ENCODE peak calls at places on chromosomes 12 and 14, in eight cellular contexts. J is fibroblast of mammary gland, X is keratinocyte, C is HCT116, L is BJ, N is transverse colon, H is body of pancreas, P is lower leg skin. I is an unnamed sample.

GRCh38 chr12:46473634-46474201 is 101.1 kb upstream of the SLC38A2 start:
- DNase-seq in J (peak), X (no peak), C (peak), L (peak), N (peak), H (peak), P (peak), I (peak)

GRCh38 chr14:98227000-98227726 is 1044.8 kb downstream of the BCL11B start:
- DNase-seq in J (no peak), X (no peak), C (no peak), L (no peak), N (no peak), H (no peak), P (no peak), I (no peak)

GRCh38 chr12:78209851-78210493 is 379.3 kb downstream of the NAV3 start:
- DNase-seq in J (peak), X (no peak), C (no peak), L (peak), N (no peak), H (no peak), P (no peak), I (no peak)

GRCh38 chr12:52788876-52789636 is 6.9 kb downstream of the KRT3 start:
- DNase-seq in J (no peak), X (no peak), C (no peak), L (no peak), N (no peak), H (no peak), P (no peak), I (no peak)

GRCh38 chr12:16475521-16475920 is 128.1 kb downstream of the MGST1 start:
- DNase-seq in J (no peak), X (no peak), C (no peak), L (no peak), N (no peak), H (no peak), P (no peak), I (no peak)

GRCh38 chr12:6201199-6201608 is 1.0 kb downstream of the CD9 start:
- DNase-seq in J (no peak), X (no peak), C (no peak), L (no peak), N (peak), H (peak), P (no peak), I (peak)

GRCh38 chr14:24310666-24311604 is at the start of gene LTB4R:
- DNase-seq in J (peak), X (no peak), C (no peak), L (no peak), N (peak), H (peak), P (no peak), I (peak)

GRCh38 chr14:59020382-59020781 is 168.1 kb upstream of the DAAM1 start:
- DNase-seq in J (peak), X (no peak), C (peak), L (no peak), N (no peak), H (peak), P (no peak), I (no peak)

GRCh38 chr14:66404051-66404450 is 82.1 kb upstream of the CCDC196 start:
- DNase-seq in J (no peak), X (no peak), C (no peak), L (no peak), N (no peak), H (no peak), P (no peak), I (no peak)

GRCh38 chr14:76109087-76109880 is 42.4 kb upstream of the GPATCH2L start:
- DNase-seq in J (peak), X (no peak), C (no peak), L (no peak), N (no peak), H (no peak), P (peak), I (no peak)

GRCh38 chr12:25701290-25701689 is 148.2 kb upstream of the LMNTD1 start:
- DNase-seq in J (peak), X (no peak), C (peak), L (no peak), N (no peak), H (no peak), P (no peak), I (no peak)

GRCh38 chr12:98741615-98742265 is 96.7 kb downstream of the APAF1 start:
- DNase-seq in J (no peak), X (no peak), C (no peak), L (no peak), N (no peak), H (no peak), P (no peak), I (no peak)

GRCh38 chr14:35969310-35969709 is 143.2 kb downstream of the BRMS1L start:
- DNase-seq in J (no peak), X (no peak), C (no peak), L (no peak), N (no peak), H (no peak), P (no peak), I (no peak)

GRCh38 chr12:81222841-81223595 is 145.1 kb downstream of the ACSS3 start:
- DNase-seq in J (peak), X (no peak), C (no peak), L (peak), N (no peak), H (no peak), P (no peak), I (no peak)

GRCh38 chr14:89283327-89284060 is 133.5 kb downstream of the FOXN3 start:
- DNase-seq in J (no peak), X (no peak), C (no peak), L (no peak), N (no peak), H (no peak), P (no peak), I (no peak)

GRCh38 chr14:99359906-99360305 is 87.9 kb upstream of the BCL11B start:
- DNase-seq in J (no peak), X (no peak), C (no peak), L (no peak), N (no peak), H (no peak), P (no peak), I (no peak)

GRCh38 chr12:130830246-130830551 is 8.9 kb downstream of the STX2 start:
- DNase-seq in J (no peak), X (no peak), C (no peak), L (no peak), N (no peak), H (peak), P (no peak), I (no peak)

GRCh38 chr12:124006582-124007170 is 33.7 kb downstream of the ZNF664 start:
- DNase-seq in J (no peak), X (no peak), C (no peak), L (no peak), N (no peak), H (no peak), P (no peak), I (no peak)

GRCh38 chr12:112905451-112906089 is 1.2 kb upstream of the OAS1 start:
- DNase-seq in J (no peak), X (no peak), C (no peak), L (no peak), N (no peak), H (no peak), P (no peak), I (peak)

GRCh38 chr12:114316076-114316475 is 89.9 kb downstream of the TBX5 start:
- DNase-seq in J (peak), X (peak), C (no peak), L (no peak), N (no peak), H (no peak), P (no peak), I (no peak)

GRCh38 chr12:94855853-94856252 is 147.6 kb downstream of the NDUFA12 start:
- DNase-seq in J (no peak), X (no peak), C (no peak), L (no peak), N (no peak), H (no peak), P (no peak), I (no peak)

GRCh38 chr14:33871394-33871793 is 79.5 kb downstream of the EGLN3 start:
- DNase-seq in J (no peak), X (no peak), C (no peak), L (no peak), N (no peak), H (no peak), P (no peak), I (peak)

GRCh38 chr12:5273709-5274108 is 158.2 kb upstream of the NTF3 start:
- DNase-seq in J (no peak), X (no peak), C (no peak), L (no peak), N (no peak), H (no peak), P (no peak), I (no peak)

GRCh38 chr14:51626185-51626584 is 25.5 kb upstream of the FRMD6 start:
- DNase-seq in J (no peak), X (no peak), C (no peak), L (no peak), N (no peak), H (no peak), P (no peak), I (no peak)

GRCh38 chr14:99459491-99460100 is 21.1 kb downstream of the SETD3 start:
- DNase-seq in J (no peak), X (no peak), C (no peak), L (no peak), N (no peak), H (no peak), P (no peak), I (no peak)

GRCh38 chr12:90250041-90250440 is 541.4 kb upstream of the ATP2B1 start:
- DNase-seq in J (no peak), X (no peak), C (no peak), L (no peak), N (no peak), H (no peak), P (no peak), I (no peak)

GRCh38 chr14:93184391-93185332 is at the start of the genes LYSET and MOAP1:
- DNase-seq in J (peak), X (no peak), C (no peak), L (no peak), N (peak), H (peak), P (peak), I (peak)
- H3K4me3 ChIP-seq in J (peak), X (peak), C (peak), L (peak), N (peak), H (peak), P (peak), I (peak)

GRCh38 chr12:7907009-7907408 is 29.0 kb downstream of the SLC2A3 start:
- DNase-seq in J (peak), X (no peak), C (peak), L (no peak), N (peak), H (peak), P (no peak), I (peak)
- TF ChIP-seq CTCF in J (peak), X (peak), C (peak), L (peak), N (peak), H (peak), P (no peak), I (no peak)

GRCh38 chr14:100535287-100536131 is 51.7 kb downstream of the BEGAIN start:
- DNase-seq in J (no peak), X (no peak), C (no peak), L (no peak), N (peak), H (peak), P (peak), I (no peak)

GRCh38 chr14:100533647-100534485 is 53.4 kb downstream of the BEGAIN start:
- DNase-seq in J (no peak), X (no peak), C (no peak), L (no peak), N (peak), H (peak), P (peak), I (peak)

GRCh38 chr14:100536141-100536540 is 51.1 kb downstream of the BEGAIN start:
- DNase-seq in J (no peak), X (no peak), C (no peak), L (no peak), N (no peak), H (no peak), P (peak), I (no peak)

GRCh38 chr14:100532916-100533630 is 54.1 kb downstream of the BEGAIN start:
- DNase-seq in J (peak), X (no peak), C (no peak), L (no peak), N (no peak), H (peak), P (peak), I (peak)

GRCh38 chr14:100534528-100535286 is 52.5 kb downstream of the BEGAIN start:
- DNase-seq in J (no peak), X (no peak), C (no peak), L (no peak), N (peak), H (peak), P (peak), I (no peak)
- H3K4me3 ChIP-seq in J (no peak), X (no peak), C (no peak), L (no peak), N (no peak), H (no peak), P (no peak), I (no peak)

DNA sequence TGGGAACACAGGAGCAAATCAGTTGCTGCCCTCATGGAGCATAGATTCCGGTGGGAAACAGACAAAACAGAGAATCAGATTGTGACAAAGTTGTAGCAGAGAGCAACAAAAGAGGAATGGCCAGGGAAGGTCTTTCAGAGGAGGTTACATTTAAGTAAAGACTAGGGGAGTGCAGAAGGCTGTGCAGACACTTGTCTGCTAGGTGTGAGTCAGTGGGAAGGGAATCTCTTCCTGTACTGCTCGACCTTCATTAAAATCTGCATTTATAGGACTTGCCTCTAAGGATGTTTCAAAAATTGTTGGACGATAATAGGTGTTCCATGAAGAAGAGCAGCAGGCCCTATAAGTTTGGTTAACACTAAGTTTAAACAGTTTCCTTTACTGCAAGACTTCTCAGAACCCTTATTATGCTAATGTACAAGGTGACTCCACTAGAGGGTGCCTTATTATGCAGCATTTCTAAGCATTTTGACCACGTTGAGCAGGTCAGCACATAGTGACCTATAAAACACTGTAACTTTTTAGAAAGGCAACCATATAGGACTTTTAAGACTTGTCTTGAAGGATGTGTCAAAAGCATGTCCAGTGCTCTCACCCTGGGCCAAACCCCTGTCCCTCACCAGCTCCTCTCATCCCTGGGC is 91.8 kb upstream of the RIC8B start:
- DNase-seq in J (peak), X (no peak), C (peak), L (no peak), N (no peak), H (no peak), P (no peak), I (no peak)
- TF ChIP-seq CTCF in J (peak), X (no peak), C (peak), L (peak), N (peak), H (peak), P (no peak), I (no peak)

GRCh38 chr14:85528080-85528881 is 1.7 kb upstream of the FLRT2 start:
- DNase-seq in J (peak), X (no peak), C (no peak), L (peak), N (no peak), H (peak), P (peak), I (peak)
- H3K4me3 ChIP-seq in J (peak), X (peak), C (no peak), L (peak), N (peak), H (peak), P (no peak), I (no peak)

GRCh38 chr14:29168149-29168548 is 401.6 kb downstream of the FOXG1 start:
- DNase-seq in J (no peak), X (no peak), C (no peak), L (no peak), N (no peak), H (no peak), P (no peak), I (no peak)
- TF ChIP-seq CTCF in J (no peak), X (no peak), C (no peak), L (no peak), N (no peak), H (no peak), P (no peak), I (no peak)

GRCh38 chr12:62304560-62304959 is 44.4 kb downstream of the USP15 start:
- DNase-seq in J (no peak), X (no peak), C (no peak), L (no peak), N (no peak), H (no peak), P (no peak), I (no peak)

GRCh38 chr12:62305778-62306177 is 45.6 kb downstream of the USP15 start:
- DNase-seq in J (no peak), X (no peak), C (no peak), L (no peak), N (no peak), H (no peak), P (no peak), I (no peak)

GRCh38 chr12:62299617-62300016 is 39.4 kb downstream of the USP15 start:
- DNase-seq in J (no peak), X (no peak), C (no peak), L (no peak), N (no peak), H (no peak), P (no peak), I (no peak)

GRCh38 chr12:62301080-62301798 is 41.0 kb downstream of the USP15 start:
- DNase-seq in J (no peak), X (no peak), C (no peak), L (no peak), N (no peak), H (no peak), P (no peak), I (no peak)

DNA sequence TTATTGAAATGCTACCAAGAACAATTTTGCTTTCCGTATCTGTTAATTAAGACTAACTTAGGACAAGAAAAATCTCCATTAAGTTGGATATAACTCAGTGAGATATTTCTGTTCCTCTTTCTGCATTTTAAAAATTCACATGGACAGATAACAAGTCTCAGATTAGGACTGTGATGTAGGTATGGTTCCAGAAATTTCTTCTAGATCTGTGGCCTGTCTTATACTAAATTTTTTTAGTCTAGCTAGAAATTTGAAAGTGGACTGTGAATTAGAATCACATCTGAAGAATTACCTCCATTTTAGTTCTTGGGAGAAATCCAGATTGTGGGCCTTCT is 41.6 kb downstream of the USP15 start:
- DNase-seq in J (no peak), X (no peak), C (no peak), L (no peak), N (no peak), H (no peak), P (no peak), I (no peak)
- H3K4me3 ChIP-seq in J (no peak), X (no peak), C (no peak), L (no peak), N (no peak), H (no peak), P (no peak), I (no peak)

DNA sequence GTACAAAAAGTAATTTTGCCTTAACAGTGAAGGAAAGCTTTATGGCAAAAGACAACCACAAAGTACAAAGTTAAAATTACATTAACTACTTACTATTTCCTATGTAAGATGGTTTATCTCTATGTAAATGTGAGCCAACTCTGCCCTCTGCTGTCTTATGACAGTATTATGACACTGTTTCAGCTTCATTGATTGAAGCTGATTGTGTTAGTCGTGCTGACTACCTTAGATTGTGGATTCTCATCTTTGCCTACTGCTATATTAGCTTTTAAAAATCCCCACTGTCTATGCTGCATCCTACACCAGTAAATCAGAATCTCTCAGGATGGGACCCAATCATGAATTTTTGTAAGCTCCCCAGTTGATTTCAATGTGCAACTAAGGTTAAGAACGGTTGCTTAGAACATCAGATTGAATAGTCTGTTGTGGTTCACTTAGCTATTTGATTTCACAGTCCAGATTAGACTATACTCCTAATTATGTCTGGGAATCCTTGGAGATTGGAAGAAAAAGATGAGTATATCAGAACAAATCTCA is 12.2 kb upstream of the SPTB start:
- DNase-seq in J (peak), X (no peak), C (peak), L (no peak), N (peak), H (peak), P (no peak), I (no peak)
- TF ChIP-seq CTCF in J (peak), X (peak), C (peak), L (peak), N (peak), H (peak), P (no peak), I (no peak)

GRCh38 chr12:110501378-110501721 is 561 bp downstream of the VPS29 start:
- DNase-seq in J (peak), X (no peak), C (no peak), L (no peak), N (no peak), H (peak), P (peak), I (no peak)

GRCh38 chr12:110501722-110502448 is at the start of the genes RAD9B and VPS29:
- DNase-seq in J (peak), X (peak), C (peak), L (peak), N (peak), H (peak), P (peak), I (peak)

GRCh38 chr12:110505332-110505731 is 3.2 kb downstream of the RAD9B start:
- DNase-seq in J (no peak), X (no peak), C (no peak), L (no peak), N (no peak), H (no peak), P (no peak), I (no peak)

GRCh38 chr12:110503432-110503831 is 1.3 kb downstream of the RAD9B start:
- DNase-seq in J (no peak), X (no peak), C (no peak), L (no peak), N (no peak), H (no peak), P (no peak), I (no peak)

DNA sequence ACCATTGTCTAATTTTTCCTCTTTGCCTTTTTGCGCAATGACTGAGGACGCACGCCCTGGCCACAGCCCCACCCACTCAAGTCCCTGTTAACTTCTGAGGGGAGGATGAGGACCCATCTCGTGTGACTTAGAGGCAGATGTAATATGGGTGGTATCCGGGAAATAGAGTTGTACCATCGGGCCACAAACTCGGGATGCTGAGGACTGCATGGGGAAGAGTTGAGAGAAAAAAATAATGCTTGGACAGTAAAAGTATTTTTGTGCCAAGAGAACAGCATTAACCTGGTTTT is 263 bp downstream of the RAD9B start:
- DNase-seq in J (no peak), X (no peak), C (no peak), L (no peak), N (no peak), H (no peak), P (no peak), I (no peak)
- H3K4me3 ChIP-seq in J (peak), X (peak), C (no peak), L (peak), N (peak), H (no peak), P (no peak), I (no peak)